ENCODE peak calls at places on chromosomes 5 and 9, in nine cellular contexts. F, O, T, M, D, K, W, N and C are unnamed samples.

GRCh38 chr5:31811210-31811609 is 172.3 kb downstream of the PDZD2 start:
- DNase-seq in O (no peak), F (no peak), T (no peak), W (no peak), N (peak; percentile 93), D (no peak), K (peak; percentile 93), M (no peak), C (no peak)

GRCh38 chr5:171067540-171068130 is 205.8 kb downstream of the RANBP17 start:
- DNase-seq in N (no peak), K (peak; percentile 2), F (no peak), W (no peak), M (no peak), O (no peak), D (no peak), T (no peak), C (no peak)

GRCh38 chr9:70043689-70044449 is at the start of gene MAMDC2:
- DNase-seq in D (peak; percentile 84), K (peak; percentile 70), N (peak; percentile 17), M (no peak), W (no peak), O (peak; percentile 91), F (peak; percentile 81), T (no peak), C (no peak)

GRCh38 chr5:80034559-80034958 is 589 bp upstream of the THBS4 start:
- DNase-seq in O (no peak), W (no peak), D (no peak), T (no peak), N (no peak), F (no peak), M (no peak), K (no peak), C (no peak)

GRCh38 chr5:169567079-169567478 is 16.5 kb upstream of the SPDL1 start:
- DNase-seq in W (no peak), K (peak; percentile 46), M (no peak), F (peak; percentile 66), N (no peak), O (no peak), T (no peak), D (no peak), C (no peak)

GRCh38 chr9:87498816-87499454 is 1.3 kb downstream of the DAPK1 start:
- DNase-seq in W (no peak), O (no peak), T (no peak), N (no peak), K (no peak), D (no peak), F (peak; percentile 23), M (no peak), C (no peak)

GRCh38 chr9:114033397-114034103 is 44.5 kb downstream of the AMBP start:
- DNase-seq in N (peak; percentile 16), D (peak; percentile 82), F (peak; percentile 42), W (no peak), K (no peak), M (peak; percentile 26), O (peak; percentile 59), T (no peak), C (no peak)

GRCh38 chr9:137163101-137163661 is 6.7 kb downstream of the LRRC26 start:
- DNase-seq in M (no peak), O (no peak), T (no peak), K (peak; percentile 53), N (peak; percentile 12), W (no peak), D (peak; percentile 70), F (peak; percentile 24), C (no peak)

GRCh38 chr5:151196556-151197290 is 27.2 kb downstream of the CCDC69 start:
- DNase-seq in W (no peak), D (no peak), M (peak; percentile 23), T (no peak), F (no peak), N (peak; percentile 6), K (no peak), O (peak; percentile 17), C (no peak)

GRCh38 chr9:86946712-86947145 is 577 bp downstream of the GAS1 start:
- DNase-seq in O (peak; percentile 85), N (peak; percentile 50), M (peak; percentile 36), F (peak; percentile 66), T (no peak), K (peak; percentile 81), W (no peak), D (peak; percentile 53), C (no peak)

GRCh38 chr9:35340046-35340445 is 149.9 kb upstream of the RUSC2 start:
- DNase-seq in M (no peak), O (no peak), D (no peak), N (no peak), F (no peak), K (peak; percentile 53), W (no peak), T (no peak), C (no peak)

GRCh38 chr5:56833325-56833724 is 18.0 kb downstream of the MAP3K1 start:
- DNase-seq in F (peak; percentile 34), M (no peak), D (no peak), O (no peak), N (no peak), T (no peak), K (no peak), W (no peak), C (no peak)

GRCh38 chr9:82247318-82247717 is 258.7 kb downstream of the SPATA31D1 start:
- DNase-seq in W (no peak), D (no peak), F (no peak), K (no peak), O (no peak), T (no peak), M (no peak), N (peak; percentile 24), C (no peak)

GRCh38 chr5:89351232-89351631 is 468.2 kb upstream of the MEF2C start:
- DNase-seq in F (no peak), T (no peak), M (no peak), K (peak; percentile 78), O (no peak), D (no peak), N (peak; percentile 91), W (no peak), C (no peak)

GRCh38 chr5:34897646-34898045 is 17.7 kb downstream of the RAD1 start:
- DNase-seq in W (no peak), M (no peak), F (no peak), D (no peak), T (no peak), O (no peak), K (peak; percentile 17), N (no peak), C (no peak)

GRCh38 chr5:171617787-171618690 is 167.6 kb upstream of the SMIM23 start:
- DNase-seq in O (peak; percentile 52), K (no peak), T (no peak), D (no peak), N (no peak), F (no peak), W (no peak), M (no peak), C (no peak)

GRCh38 chr5:167684251-167684650 is 607.2 kb upstream of the WWC1 start:
- DNase-seq in D (no peak), T (no peak), O (no peak), F (no peak), W (no peak), M (no peak), K (peak; percentile 40), N (peak; percentile 37), C (no peak)

GRCh38 chr5:58037899-58038298 is 422.0 kb downstream of the PLK2 start:
- DNase-seq in O (no peak), W (no peak), D (no peak), F (no peak), M (no peak), K (no peak), N (no peak), T (no peak), C (no peak)

GRCh38 chr9:136693490-136694162 is 6.4 kb upstream of the AGPAT2 start:
- DNase-seq in M (peak; percentile 83), T (no peak), O (no peak), K (peak; percentile 71), W (no peak), D (peak; percentile 45), N (peak; percentile 51), F (no peak), C (no peak)

GRCh38 chr5:40383719-40384651 is 295.7 kb upstream of the PTGER4 start:
- DNase-seq in M (no peak), N (peak; percentile 64), W (no peak), K (peak; percentile 75), D (no peak), O (no peak), T (no peak), F (no peak), C (no peak)

GRCh38 chr5:179802207-179802883 is 4.3 kb downstream of the MGAT4B start:
- DNase-seq in T (no peak), O (peak; percentile 77), M (no peak), F (no peak), K (peak; percentile 37), N (no peak), W (no peak), D (no peak), C (no peak)

GRCh38 chr9:28166179-28166578 is 592.9 kb upstream of the C9orf72 start:
- DNase-seq in W (no peak), M (no peak), T (no peak), D (no peak), F (no peak), N (no peak), O (no peak), K (no peak), C (no peak)

GRCh38 chr5:157109744-157110143 is 900 bp upstream of the HAVCR2 start:
- DNase-seq in N (no peak), O (no peak), F (peak; percentile 7), T (no peak), W (no peak), M (no peak), K (no peak), D (no peak), C (no peak)

GRCh38 chr9:97510797-97511761 is 9.6 kb downstream of the TMOD1 start:
- DNase-seq in O (no peak), K (peak; percentile 57), T (no peak), W (no peak), D (peak; percentile 29), M (no peak), N (peak; percentile 91), F (no peak), C (peak; percentile 24)

GRCh38 chr5:107466233-107466769 is 204.4 kb downstream of the EFNA5 start:
- DNase-seq in W (no peak), T (no peak), N (peak; percentile 64), D (no peak), K (no peak), O (no peak), F (peak; percentile 19), M (no peak), C (no peak)

GRCh38 chr9:92807757-92808725 is 43.4 kb upstream of the BICD2 start:
- DNase-seq in F (peak; percentile 1), M (no peak), N (no peak), T (peak; percentile 21), O (no peak), W (peak; percentile 12), D (peak; percentile 60), K (peak; percentile 16), C (no peak)

GRCh38 chr5:87627360-87627759 is 214.6 kb upstream of the CCNH start:
- DNase-seq in W (no peak), D (no peak), F (no peak), O (no peak), N (no peak), T (no peak), M (no peak), K (no peak), C (no peak)

GRCh38 chr9:16689352-16689938 is 181.0 kb downstream of the BNC2 start:
- DNase-seq in T (peak; percentile 70), F (no peak), W (no peak), O (no peak), N (no peak), M (no peak), D (no peak), K (no peak), C (peak; percentile 51)

GRCh38 chr5:39941436-39941835 is 516.7 kb upstream of the DAB2 start:
- DNase-seq in M (no peak), T (no peak), W (no peak), N (peak; percentile 39), F (no peak), D (no peak), K (peak; percentile 32), O (no peak), C (no peak)

GRCh38 chr5:143113461-143113860 is 290.0 kb downstream of the NR3C1 start:
- DNase-seq in T (no peak), O (no peak), K (no peak), N (no peak), F (no peak), M (no peak), D (no peak), W (no peak), C (no peak)

GRCh38 chr5:68418230-68418629 is 202.7 kb downstream of the PIK3R1 start:
- DNase-seq in W (no peak), M (no peak), K (peak; percentile 70), F (peak; percentile 40), N (peak; percentile 62), D (no peak), O (peak; percentile 64), T (no peak), C (no peak)